ENCODE peak calls at places on chromosomes 12 and 14, in ten cellular contexts. M is NAMALWA; T is amniotic stem cell; R is stimulated activated CD4-positive, alpha-beta T cell treated with anti-CD3 and anti-CD28 coated beads, Interleukin-2, amount 100 ng/mL, for 24 hours; Y is activated B cell treated with CpG ODN at 0.5 μM for 24 hours; G is Peyer's patch; W is nucleus accumbens; O is AG20443; U is HFFc6; B is right lobe of liver. Z is an unnamed sample.

GRCh38 chr12:113647048-113647447 is 175.4 kb upstream of the LHX5 start:
- DNase-seq in T (no peak), R (peak; percentile 17), W (no peak), O (no peak), G (no peak), M (peak; percentile 15), Y (no peak), B (no peak), U (no peak), Z (no peak)

GRCh38 chr14:51521764-51522163 is 129.9 kb upstream of the FRMD6 start:
- DNase-seq in R (no peak), O (no peak), W (no peak), G (no peak), U (peak; percentile 60), T (peak; percentile 21), B (no peak), M (no peak), Y (no peak), Z (no peak)

GRCh38 chr14:35855886-35856481 is 29.8 kb downstream of the BRMS1L start:
- DNase-seq in T (no peak), Y (no peak), W (no peak), O (no peak), M (peak; percentile 54), U (no peak), B (no peak), G (no peak), R (no peak), Z (no peak)

GRCh38 chr14:24147761-24148428 is 597 bp downstream of the RNF31 start:
- DNase-seq in U (no peak), B (no peak), Y (no peak), G (no peak), W (no peak), O (no peak), M (no peak), T (no peak), R (no peak), Z (no peak)

GRCh38 chr14:78425332-78425731 is 255.2 kb downstream of the NRXN3 start:
- DNase-seq in G (no peak), W (no peak), Y (no peak), B (no peak), R (no peak), O (no peak), T (no peak), U (no peak), M (no peak), Z (no peak)

GRCh38 chr12:95959107-95959506 is 16.0 kb downstream of the AMDHD1 start:
- DNase-seq in G (no peak), M (peak; percentile 54), U (peak; percentile 8), B (no peak), O (peak; percentile 28), Y (no peak), W (no peak), R (no peak), T (no peak), Z (no peak)

GRCh38 chr14:90815817-90816662 is at the start of gene TTC7B:
- DNase-seq in B (peak; percentile 58), M (peak; percentile 9), Y (peak; percentile 50), G (no peak), T (no peak), R (peak; percentile 46), U (no peak), O (peak; percentile 96), W (peak; percentile 42), Z (no peak)

GRCh38 chr14:94158239-94158888 is 15.8 kb upstream of the PPP4R4 start:
- DNase-seq in T (no peak), R (no peak), Y (no peak), M (no peak), B (no peak), O (no peak), G (no peak), W (no peak), U (no peak), Z (no peak)

GRCh38 chr12:85784096-85784720 is 52.0 kb downstream of the RASSF9 start:
- DNase-seq in T (no peak), G (no peak), O (no peak), W (no peak), B (no peak), R (no peak), Y (no peak), M (no peak), U (no peak), Z (no peak)

GRCh38 chr12:45651029-45651428 is 78.5 kb upstream of the ARID2 start:
- DNase-seq in G (no peak), W (no peak), U (no peak), B (no peak), T (no peak), R (no peak), M (no peak), O (no peak), Y (no peak), Z (no peak)

GRCh38 chr14:80959448-80960006 is 4.1 kb downstream of the TSHR start:
- DNase-seq in W (no peak), O (no peak), B (no peak), G (no peak), T (no peak), U (no peak), R (peak; percentile 33), Y (peak; percentile 19), M (peak; percentile 99), Z (no peak)

GRCh38 chr14:20460458-20461229 is 590 bp downstream of the PIP4P1 start:
- DNase-seq in Y (peak; percentile 65), T (no peak), U (no peak), B (peak; percentile 29), G (peak; percentile 81), W (no peak), R (peak; percentile 55), M (peak; percentile 88), O (no peak), Z (no peak)

GRCh38 chr12:50003595-50003994 is 21.7 kb downstream of the RACGAP1 start:
- DNase-seq in B (no peak), W (no peak), Y (no peak), M (no peak), U (peak; percentile 22), R (no peak), T (no peak), G (no peak), O (no peak), Z (no peak)

GRCh38 chr12:56599797-56600196 is 30.3 kb downstream of the BAZ2A start:
- DNase-seq in M (no peak), W (no peak), R (no peak), Y (no peak), B (no peak), T (no peak), G (no peak), O (no peak), U (no peak), Z (no peak)

GRCh38 chr12:101935769-101936741 is 58.7 kb downstream of the DRAM1 start:
- DNase-seq in O (peak; percentile 76), Y (no peak), T (peak; percentile 75), W (no peak), U (peak; percentile 88), B (no peak), R (no peak), G (no peak), M (peak; percentile 12), Z (no peak)

GRCh38 chr12:25130741-25131188 is 64.2 kb downstream of the DNAI7 start:
- DNase-seq in R (no peak), B (no peak), G (no peak), T (peak; percentile 75), U (peak; percentile 60), M (peak; percentile 79), O (peak; percentile 29), W (no peak), Y (no peak), Z (no peak)

GRCh38 chr14:57380935-57381334 is 9.5 kb upstream of the NAA30 start:
- DNase-seq in B (no peak), U (no peak), R (no peak), O (no peak), G (no peak), Y (no peak), W (no peak), M (no peak), T (no peak), Z (no peak)

GRCh38 chr12:80692114-80692513 is 15.3 kb upstream of the MYF6 start:
- DNase-seq in G (no peak), Y (no peak), U (no peak), R (no peak), T (no peak), O (no peak), W (no peak), B (no peak), M (peak; percentile 29), Z (no peak)

Z was measured in GOT3.